ENCODE peak calls at places on chromosomes 13 and 19, in five cellular contexts. One of them, this sample, is unnamed.

GRCh38 chr13:30880151-30880551 is 25.9 kb upstream of the MEDAG start:
- DNase-seq in Peyer's patch: no peak
- DNase-seq in CD4-positive, alpha-beta memory T cell: no peak
- DNase-seq in fibroblast of lung: peak; percentile 82
- DNase-seq in small intestine: no peak
- DNase-seq in this sample: no peak

GRCh38 chr19:9431475-9431874 is 3.9 kb downstream of the ZNF266 start:
- DNase-seq in Peyer's patch: no peak
- DNase-seq in CD4-positive, alpha-beta memory T cell: peak; percentile 45
- DNase-seq in fibroblast of lung: no peak
- DNase-seq in small intestine: peak; percentile 3
- DNase-seq in this sample: no peak

GRCh38 chr19:2255982-2256685 is at the start of gene JSRP1:
- DNase-seq in Peyer's patch: peak; percentile 51
- DNase-seq in CD4-positive, alpha-beta memory T cell: peak; percentile 44
- DNase-seq in fibroblast of lung: no peak
- DNase-seq in small intestine: no peak
- DNase-seq in this sample: no peak

GRCh38 chr19:51440846-51441409 is 17.3 kb downstream of the SIGLEC8 start:
- DNase-seq in Peyer's patch: no peak
- DNase-seq in CD4-positive, alpha-beta memory T cell: peak; percentile 63
- DNase-seq in fibroblast of lung: no peak
- DNase-seq in small intestine: no peak
- DNase-seq in this sample: no peak

GRCh38 chr19:55703790-55704215 is 28.8 kb downstream of the EPN1 start:
- DNase-seq in Peyer's patch: peak; percentile 76
- DNase-seq in CD4-positive, alpha-beta memory T cell: no peak
- DNase-seq in fibroblast of lung: peak; percentile 6
- DNase-seq in small intestine: peak; percentile 56
- DNase-seq in this sample: peak; percentile 65

GRCh38 chr19:48614436-48615144 is at the start of gene FAM83E:
- DNase-seq in Peyer's patch: peak; percentile 97
- DNase-seq in CD4-positive, alpha-beta memory T cell: no peak
- DNase-seq in fibroblast of lung: no peak
- DNase-seq in small intestine: peak; percentile 99
- DNase-seq in this sample: peak; percentile 64

GRCh38 chr19:10132848-10133350 is 13.2 kb upstream of the EIF3G start:
- DNase-seq in Peyer's patch: no peak
- DNase-seq in CD4-positive, alpha-beta memory T cell: no peak
- DNase-seq in fibroblast of lung: no peak
- DNase-seq in small intestine: no peak
- DNase-seq in this sample: no peak

GRCh38 chr13:82758056-82758455 is 1124.2 kb downstream of the SLITRK1 start:
- DNase-seq in Peyer's patch: no peak
- DNase-seq in CD4-positive, alpha-beta memory T cell: no peak
- DNase-seq in fibroblast of lung: no peak
- DNase-seq in small intestine: no peak
- DNase-seq in this sample: no peak

GRCh38 chr19:55563261-55563690 is 17.4 kb downstream of the ZNF579 start:
- DNase-seq in Peyer's patch: no peak
- DNase-seq in CD4-positive, alpha-beta memory T cell: no peak
- DNase-seq in fibroblast of lung: peak; percentile 24
- DNase-seq in small intestine: peak; percentile 68
- DNase-seq in this sample: no peak

DNA sequence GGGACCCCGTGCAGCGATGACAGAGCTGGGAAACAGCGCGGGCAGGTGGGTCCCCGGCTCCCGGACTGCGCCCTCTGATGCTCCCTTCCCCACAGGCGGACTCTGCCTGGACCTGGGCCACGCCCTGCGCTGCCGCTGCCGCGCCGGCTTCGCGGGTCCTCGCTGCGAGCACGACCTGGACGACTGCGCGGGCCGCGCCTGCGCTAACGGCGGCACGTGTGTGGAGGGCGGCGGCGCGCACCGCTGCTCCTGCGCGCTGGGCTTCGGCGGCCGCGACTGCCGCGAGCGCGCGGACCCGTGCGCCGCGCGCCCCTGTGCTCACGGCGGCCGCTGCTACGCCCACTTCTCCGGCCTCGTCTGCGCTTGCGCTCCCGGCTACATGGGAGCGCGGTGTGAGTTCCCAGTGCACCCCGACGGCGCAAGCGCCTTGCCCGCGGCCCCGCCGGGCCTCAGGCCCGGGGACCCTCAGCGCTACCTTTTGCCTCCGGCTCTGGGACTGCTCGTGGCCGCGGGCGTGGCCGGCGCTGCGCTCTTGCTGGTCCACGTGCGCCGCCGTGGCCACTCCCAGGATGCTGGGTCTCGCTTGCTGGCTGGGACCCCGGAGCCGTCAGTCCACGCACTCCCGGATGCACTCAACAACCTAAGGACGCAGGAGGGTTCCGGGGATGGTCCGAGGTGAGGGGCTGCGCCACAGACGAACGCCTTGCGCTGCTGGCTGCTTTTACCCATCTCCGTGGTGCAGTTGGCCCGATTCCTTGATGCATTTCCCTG is 7.8 kb upstream of the SELENOV start:
- DNase-seq in Peyer's patch: peak; percentile 53
- DNase-seq in CD4-positive, alpha-beta memory T cell: no peak
- DNase-seq in fibroblast of lung: peak; percentile 69
- DNase-seq in small intestine: peak; percentile 39
- DNase-seq in this sample: no peak
- H3K27me3 ChIP-seq in Peyer's patch: no peaks in the 10 kb centered on the region
- H3K27me3 ChIP-seq in CD4-positive, alpha-beta memory T cell: peaks cover 11% of the 10 kb centered on the region
- H3K27me3 ChIP-seq in fibroblast of lung: peaks cover 21% of the 10 kb centered on the region
- H3K27me3 ChIP-seq in small intestine: peaks cover 26% of the 10 kb centered on the region
- H3K27me3 ChIP-seq in this sample: peaks cover 86% of the 10 kb centered on the region

DNA sequence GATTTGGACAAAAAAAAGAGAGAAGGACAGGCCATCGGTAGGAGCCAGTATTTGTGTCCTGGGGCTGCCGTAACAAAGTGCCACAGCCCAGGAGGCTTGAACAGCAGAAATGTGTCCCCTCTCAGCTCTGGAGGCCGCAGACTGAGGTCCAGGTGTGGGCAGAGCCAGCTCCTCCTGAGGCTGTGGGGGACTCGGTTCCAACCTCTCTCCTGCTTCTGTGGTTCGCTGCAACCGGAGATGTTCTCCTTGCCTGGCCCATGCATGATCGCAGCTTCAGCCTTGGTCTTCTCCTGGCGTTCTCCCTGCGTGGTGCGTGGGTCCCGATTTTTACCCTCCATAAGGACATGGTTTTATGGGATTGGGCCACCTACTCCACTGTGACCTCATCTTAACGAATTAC is 85.9 kb upstream of the SOX1 start:
- DNase-seq in Peyer's patch: no peak
- DNase-seq in CD4-positive, alpha-beta memory T cell: no peak
- DNase-seq in fibroblast of lung: no peak
- DNase-seq in small intestine: no peak
- DNase-seq in this sample: no peak
- H3K27me3 ChIP-seq in Peyer's patch: no peaks in the 10 kb centered on the region
- H3K27me3 ChIP-seq in CD4-positive, alpha-beta memory T cell: no peaks in the 10 kb centered on the region
- H3K27me3 ChIP-seq in fibroblast of lung: no peaks in the 10 kb centered on the region
- H3K27me3 ChIP-seq in small intestine: no peaks in the 10 kb centered on the region
- H3K27me3 ChIP-seq in this sample: peaks cover 12% of the 10 kb centered on the region

DNA sequence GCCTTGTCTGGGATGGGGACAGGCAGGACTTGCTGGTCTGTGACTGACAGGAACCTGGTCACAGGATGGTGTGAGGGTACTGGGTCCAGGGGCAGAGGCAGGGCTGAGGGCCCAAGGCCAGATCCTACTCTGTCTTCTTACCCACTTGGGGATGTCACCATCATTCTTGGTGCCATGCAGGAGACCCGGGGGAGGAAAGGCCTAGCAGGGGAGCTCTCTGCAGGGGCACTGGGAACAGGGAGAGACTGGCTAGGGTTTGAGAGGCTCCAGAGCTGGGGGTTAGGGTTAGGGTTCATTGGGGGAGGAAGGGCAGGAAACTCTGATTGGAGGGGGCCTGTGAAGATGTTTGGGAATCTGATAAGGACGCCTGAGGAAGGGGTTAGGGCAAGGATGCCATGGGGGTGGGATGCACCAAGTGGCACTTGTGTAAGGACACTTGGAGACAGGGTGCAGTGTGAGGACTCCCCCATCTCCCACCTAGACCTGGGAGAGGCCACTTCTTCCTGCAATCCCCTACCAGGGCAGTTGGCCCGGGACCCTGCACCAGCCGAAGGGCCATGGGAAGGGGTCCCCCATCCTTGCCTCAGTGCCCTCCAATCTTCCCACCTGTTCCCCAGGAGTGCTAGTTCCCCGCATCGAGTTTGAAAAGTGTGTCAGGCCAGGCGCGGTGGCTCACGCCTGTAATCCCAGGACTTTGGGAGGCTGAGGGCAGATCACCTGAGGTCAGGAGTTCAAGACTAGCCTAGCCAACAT is 6.9 kb downstream of the PRR36 start:
- DNase-seq in Peyer's patch: peak; percentile 39
- DNase-seq in CD4-positive, alpha-beta memory T cell: no peak
- DNase-seq in fibroblast of lung: no peak
- DNase-seq in small intestine: no peak
- DNase-seq in this sample: no peak
- H3K27me3 ChIP-seq in Peyer's patch: no peaks in the 10 kb centered on the region
- H3K27me3 ChIP-seq in CD4-positive, alpha-beta memory T cell: no peaks in the 10 kb centered on the region
- H3K27me3 ChIP-seq in fibroblast of lung: no peaks in the 10 kb centered on the region
- H3K27me3 ChIP-seq in small intestine: peaks cover 7% of the 10 kb centered on the region
- H3K27me3 ChIP-seq in this sample: peaks cover 39% of the 10 kb centered on the region

GRCh38 chr19:3370728-3371591 is 4.6 kb downstream of the NFIC start:
- DNase-seq in Peyer's patch: no peak
- DNase-seq in CD4-positive, alpha-beta memory T cell: no peak
- DNase-seq in fibroblast of lung: no peak
- DNase-seq in small intestine: no peak
- DNase-seq in this sample: no peak
- H3K27me3 ChIP-seq in Peyer's patch: no peaks in the 10 kb centered on the region
- H3K27me3 ChIP-seq in CD4-positive, alpha-beta memory T cell: no peaks in the 10 kb centered on the region
- H3K27me3 ChIP-seq in fibroblast of lung: no peaks in the 10 kb centered on the region
- H3K27me3 ChIP-seq in small intestine: no peaks in the 10 kb centered on the region
- H3K27me3 ChIP-seq in this sample: no peaks in the 10 kb centered on the region

This sample was measured in tibial artery.